ENCODE peak calls at places on chromosomes 11 and 22, in seven cellular contexts. A is RPMI7951, L is thoracic aorta, S is LoVo, I is anterior cingulate cortex, X is HFF-Myc, O is chondrocyte. V is an unnamed sample.

GRCh38 chr11:70226967-70227366 is 23.9 kb downstream of the FADD start:
- DNase-seq in A (no peak), L (no peak), S (no peak), I (no peak), X (no peak), O (no peak), V (peak; percentile 23)

GRCh38 chr22:23392420-23393121 is 187.5 kb downstream of the IGLL1 start:
- DNase-seq in A (no peak), L (no peak), S (no peak), I (no peak), X (no peak), O (no peak), V (no peak)

GRCh38 chr22:24011735-24012068 is 598 bp downstream of the CABIN1 start:
- DNase-seq in A (no peak), L (no peak), S (no peak), I (no peak), X (no peak), O (no peak), V (no peak)

GRCh38 chr22:37057796-37058510 is 6.4 kb downstream of the KCTD17 start:
- DNase-seq in A (no peak), L (no peak), S (no peak), I (no peak), X (no peak), O (no peak), V (no peak)

GRCh38 chr11:116605543-116605942 is 167.2 kb downstream of the BUD13 start:
- DNase-seq in A (peak; percentile 17), L (no peak), S (peak; percentile 56), I (no peak), X (peak; percentile 1), O (no peak), V (peak; percentile 32)

GRCh38 chr11:47056261-47056915 is 119.8 kb downstream of the CSTPP1 start:
- DNase-seq in A (peak; percentile 63), L (no peak), S (no peak), I (no peak), X (peak; percentile 33), O (no peak), V (no peak)

GRCh38 chr11:76232026-76232665 is 25.8 kb upstream of the WNT11 start:
- DNase-seq in A (peak; percentile 32), L (no peak), S (peak; percentile 24), I (no peak), X (no peak), O (no peak), V (no peak)

GRCh38 chr11:72836111-72836510 is 21.9 kb downstream of the ATG16L2 start:
- DNase-seq in A (no peak), L (no peak), S (no peak), I (no peak), X (no peak), O (no peak), V (no peak)

GRCh38 chr11:112277029-112277428 is 16.4 kb upstream of the PLET1 start:
- DNase-seq in A (no peak), L (no peak), S (no peak), I (no peak), X (no peak), O (no peak), V (no peak)

GRCh38 chr11:111231836-111232235 is 13.7 kb upstream of the POU2AF2 start:
- DNase-seq in A (no peak), L (no peak), S (no peak), I (no peak), X (no peak), O (no peak), V (no peak)

GRCh38 chr11:103483996-103484395 is 374.8 kb downstream of the DYNC2H1 start:
- DNase-seq in A (no peak), L (no peak), S (no peak), I (no peak), X (no peak), O (no peak), V (no peak)

GRCh38 chr11:18171377-18172000 is 1.1 kb upstream of the MRGPRX4 start:
- DNase-seq in A (peak; percentile 22), L (no peak), S (peak; percentile 27), I (no peak), X (peak; percentile 10), O (no peak), V (peak; percentile 23)

GRCh38 chr11:2698386-2699184 is 1.2 kb downstream of the KCNQ1OT1 start:
- DNase-seq in A (peak; percentile 3), L (no peak), S (no peak), I (no peak), X (no peak), O (peak; percentile 28), V (no peak)

GRCh38 chr11:18731949-18732821 is 6.2 kb upstream of the IGSF22 start:
- DNase-seq in A (peak; percentile 25), L (no peak), S (peak; percentile 43), I (peak; percentile 27), X (no peak), O (peak; percentile 29), V (peak; percentile 19)

GRCh38 chr11:67416416-67417335 is 1.2 kb downstream of the CARNS1 start:
- DNase-seq in A (no peak), L (peak; percentile 41), S (no peak), I (no peak), X (no peak), O (no peak), V (no peak)

GRCh38 chr11:68120212-68121066 is 749 bp downstream of the CHKA start:
- DNase-seq in A (peak; percentile 45), L (no peak), S (no peak), I (no peak), X (no peak), O (no peak), V (no peak)

GRCh38 chr11:353315-353857 is 15.9 kb upstream of the B4GALNT4 start:
- DNase-seq in A (peak; percentile 43), L (peak; percentile 67), S (no peak), I (peak; percentile 43), X (peak; percentile 54), O (peak; percentile 65), V (no peak)

GRCh38 chr11:17750013-17750816 is 15.6 kb downstream of the KCNC1 start:
- DNase-seq in A (no peak), L (no peak), S (no peak), I (no peak), X (no peak), O (peak; percentile 49), V (no peak)

GRCh38 chr11:13928566-13929251 is 33.8 kb upstream of the SPON1 start:
- DNase-seq in A (peak; percentile 76), L (no peak), S (peak; percentile 79), I (no peak), X (peak; percentile 15), O (no peak), V (no peak)

GRCh38 chr11:35598254-35599125 is 19.8 kb upstream of the FJX1 start:
- DNase-seq in A (no peak), L (no peak), S (no peak), I (no peak), X (no peak), O (no peak), V (no peak)

GRCh38 chr11:62340269-62340901 is 3.1 kb downstream of the ASRGL1 start:
- DNase-seq in A (peak; percentile 42), L (no peak), S (peak; percentile 39), I (peak; percentile 16), X (peak; percentile 10), O (no peak), V (peak; percentile 19)

GRCh38 chr11:132962026-132962425 is 570.3 kb downstream of the OPCML start:
- DNase-seq in A (peak; percentile 65), L (no peak), S (no peak), I (peak; percentile 55), X (peak; percentile 2), O (no peak), V (no peak)

GRCh38 chr11:76637491-76638266 is 32.9 kb downstream of the LRRC32 start:
- DNase-seq in A (peak; percentile 56), L (no peak), S (no peak), I (no peak), X (no peak), O (no peak), V (no peak)

GRCh38 chr11:130765369-130765768 is 150.9 kb downstream of the SNX19 start:
- DNase-seq in A (peak; percentile 9), L (no peak), S (no peak), I (no peak), X (no peak), O (no peak), V (no peak)

GRCh38 chr22:42817556-42817955 is 39.5 kb downstream of the ARFGAP3 start:
- DNase-seq in A (no peak), L (no peak), S (no peak), I (no peak), X (no peak), O (no peak), V (no peak)

GRCh38 chr11:9203715-9204311 is 61.3 kb downstream of the DENND5A start:
- DNase-seq in A (no peak), L (no peak), S (no peak), I (no peak), X (no peak), O (no peak), V (no peak)

GRCh38 chr11:116557261-116557660 is 215.5 kb downstream of the BUD13 start:
- DNase-seq in A (peak; percentile 2), L (no peak), S (no peak), I (no peak), X (peak; percentile 7), O (no peak), V (no peak)

GRCh38 chr11:128297111-128297651 is 290.2 kb downstream of the ETS1 start:
- DNase-seq in A (no peak), L (no peak), S (no peak), I (no peak), X (no peak), O (no peak), V (no peak)

GRCh38 chr11:12674571-12674935 is 332 bp downstream of the TEAD1 start:
- DNase-seq in A (no peak), L (no peak), S (no peak), I (no peak), X (no peak), O (no peak), V (no peak)